ENCODE peak calls at places on chromosomes 2 and 18, in seven cellular contexts. M, P, X, W, T, G and C are unnamed samples.

GRCh38 chr2:64837925-64838641 is 151.1 kb upstream of the SLC1A4 start:
- DNase-seq in P (no peak), M (no peak), X (no peak), G (no peak), T (no peak), W (peak; percentile 71), C (no peak)

GRCh38 chr2:191693778-191694177 is 15.8 kb downstream of the NABP1 start:
- DNase-seq in P (no peak), M (no peak), G (no peak), X (no peak), W (no peak), T (no peak), C (no peak)

GRCh38 chr2:143686585-143687164 is 557.5 kb downstream of the ARHGAP15 start:
- DNase-seq in P (no peak), M (no peak), W (peak; percentile 36), T (peak; percentile 68), G (peak; percentile 20), X (no peak), C (peak; percentile 51)

GRCh38 chr2:212537311-212538155 is 1.1 kb downstream of the ERBB4 start:
- DNase-seq in X (no peak), W (peak; percentile 17), T (peak; percentile 36), G (no peak), P (no peak), M (peak; percentile 60), C (peak; percentile 30)

GRCh38 chr2:189783451-189783926 is 650 bp downstream of the ORMDL1 start:
- DNase-seq in G (no peak), X (no peak), T (peak; percentile 49), P (no peak), M (no peak), W (peak; percentile 47), C (peak; percentile 37)

GRCh38 chr2:110153416-110153815 is 37.8 kb upstream of the MALL start:
- DNase-seq in M (no peak), G (no peak), W (peak; percentile 71), T (no peak), X (no peak), P (no peak), C (no peak)

GRCh38 chr2:160222546-160223281 is 22.6 kb upstream of the ITGB6 start:
- DNase-seq in G (no peak), W (no peak), X (no peak), P (no peak), M (no peak), T (no peak), C (no peak)

GRCh38 chr2:158723921-158724802 is 71.0 kb upstream of the DAPL1 start:
- DNase-seq in P (peak; percentile 56), T (no peak), M (no peak), G (no peak), W (no peak), X (no peak), C (no peak)

GRCh38 chr2:43215673-43216255 is 10.6 kb downstream of the ZFP36L2 start:
- DNase-seq in X (no peak), M (no peak), P (no peak), W (no peak), G (no peak), T (no peak), C (no peak)

GRCh38 chr2:11234309-11234708 is 79.0 kb downstream of the SLC66A3 start:
- DNase-seq in W (no peak), P (no peak), M (no peak), G (no peak), X (no peak), T (peak; percentile 41), C (no peak)

GRCh38 chr2:234273887-234274584 is 222.8 kb downstream of the ARL4C start:
- DNase-seq in W (no peak), G (no peak), P (no peak), T (no peak), X (no peak), M (no peak), C (no peak)

GRCh38 chr2:207635468-207636200 is 10.4 kb upstream of the METTL21A start:
- DNase-seq in T (peak; percentile 12), G (no peak), X (no peak), P (no peak), M (no peak), W (peak; percentile 69), C (no peak)

GRCh38 chr18:77108001-77108692 is 24.4 kb downstream of the MBP start:
- DNase-seq in X (peak; percentile 87), M (peak; percentile 52), P (peak; percentile 55), G (peak; percentile 74), T (peak; percentile 90), W (peak; percentile 96), C (peak; percentile 62)

GRCh38 chr2:168120730-168121129 is 126.7 kb downstream of the STK39 start:
- DNase-seq in G (no peak), W (peak; percentile 16), X (no peak), P (no peak), M (no peak), T (no peak), C (no peak)

GRCh38 chr2:227921648-227922047 is 50.2 kb downstream of the DAW1 start:
- DNase-seq in G (no peak), T (no peak), X (no peak), P (no peak), M (no peak), W (no peak), C (no peak)

GRCh38 chr2:30778611-30779010 is 28.6 kb downstream of the CAPN13 start:
- DNase-seq in W (no peak), P (no peak), T (no peak), G (no peak), X (no peak), M (no peak), C (no peak)

DNA sequence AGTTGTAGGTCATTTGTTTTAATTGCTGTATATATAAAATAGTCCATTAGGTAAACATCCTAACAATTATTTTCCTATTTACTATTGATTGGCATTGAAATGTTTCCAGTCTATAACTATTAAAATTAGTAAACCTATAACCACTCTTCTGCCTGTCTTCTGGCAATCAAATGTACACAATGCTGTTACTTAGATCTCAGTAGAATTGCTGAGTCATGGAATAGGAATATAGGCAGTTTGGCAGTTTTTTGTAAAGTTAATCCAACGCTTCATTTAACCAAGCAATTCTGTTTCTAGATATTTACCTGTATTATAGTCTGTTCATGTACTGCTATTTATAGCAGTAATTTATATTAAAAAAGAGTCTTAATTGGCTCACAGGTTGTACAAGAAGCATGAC is 518.1 kb downstream of the DCDC2C start:
- DNase-seq in M (no peak), T (no peak), W (no peak), G (no peak), P (no peak), X (no peak), C (no peak)
- H3K4me3 ChIP-seq in M (no peak overlapping the region), T (no peak overlapping the region), W (no peak overlapping the region), G (no peak overlapping the region), P (no peak overlapping the region), X (no peak overlapping the region), C (no peak overlapping the region)

GRCh38 chr2:62789518-62789917 is 84.0 kb downstream of the EHBP1 start:
- DNase-seq in T (no peak), W (no peak), G (no peak), X (no peak), P (no peak), M (no peak), C (no peak)

GRCh38 chr2:62785810-62786593 is 80.5 kb downstream of the EHBP1 start:
- DNase-seq in G (no peak), M (no peak), W (peak; percentile 69), P (no peak), T (peak; percentile 62), X (no peak), C (no peak)

GRCh38 chr2:62789918-62790317 is 84.4 kb downstream of the EHBP1 start:
- DNase-seq in M (no peak), W (no peak), G (no peak), P (no peak), T (no peak), X (no peak), C (no peak)

GRCh38 chr2:62785216-62785615 is 79.7 kb downstream of the EHBP1 start:
- DNase-seq in X (no peak), T (no peak), G (no peak), M (no peak), P (no peak), W (peak; percentile 75), C (peak; percentile 49)

DNA sequence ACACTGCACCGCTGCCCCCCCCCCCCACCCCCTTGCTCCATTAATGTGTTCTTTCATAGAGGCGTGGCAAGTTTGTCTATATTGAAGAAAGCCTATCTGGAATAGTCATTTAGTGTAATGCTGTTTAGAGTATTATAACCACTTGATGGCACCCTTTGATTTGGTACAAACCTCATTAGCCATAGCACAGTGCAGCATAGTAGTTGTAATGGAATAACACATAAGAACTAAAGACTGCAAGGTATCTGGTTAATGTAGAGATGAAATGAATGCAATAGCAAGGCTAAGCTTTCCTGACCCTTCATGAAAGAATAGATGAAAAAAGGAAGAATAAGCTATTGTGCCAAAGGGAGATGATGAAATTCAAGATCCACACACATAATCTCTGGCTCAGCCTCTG is 81.9 kb downstream of the EHBP1 start:
- DNase-seq in X (no peak), G (no peak), P (no peak), W (peak; percentile 47), T (peak; percentile 74), M (no peak), C (peak; percentile 41)
- TF ChIP-seq CTCF in X (no peak), G (no peak), P (peak; percentile 24), W (peak; percentile 44), T (peak; percentile 37), M (peak; percentile 39), C (peak; percentile 16)

DNA sequence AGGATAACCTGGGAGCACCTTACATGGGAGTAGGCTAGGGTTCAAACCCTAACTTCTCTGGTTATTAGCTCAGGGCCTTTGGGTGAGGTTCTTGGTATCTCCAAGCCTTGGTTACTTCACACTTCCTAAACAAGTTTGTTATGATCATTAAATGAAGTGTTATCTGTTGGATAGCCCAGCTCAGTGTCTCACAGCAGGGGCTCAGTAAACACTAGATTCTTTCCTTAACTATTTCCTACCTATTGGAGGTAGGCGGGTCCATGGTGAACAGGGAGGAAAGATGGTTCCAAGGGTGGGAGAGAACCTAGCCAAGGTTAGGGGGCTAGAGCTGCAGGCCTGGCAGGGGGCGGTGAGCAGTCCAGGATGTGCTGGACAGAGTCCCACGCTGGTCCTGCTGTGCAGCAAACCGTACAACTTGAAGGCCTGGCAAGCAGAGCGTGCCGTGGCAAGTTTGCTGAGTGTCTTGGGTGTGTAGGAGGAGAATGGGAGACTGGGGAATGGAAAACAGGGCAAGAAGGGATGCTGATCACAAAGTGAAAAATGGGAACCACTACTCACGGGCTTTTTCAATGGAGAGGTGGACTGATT is 259.1 kb downstream of the PRKCE start:
- DNase-seq in P (no peak), G (no peak), W (no peak), M (peak; percentile 68), T (no peak), X (no peak), C (no peak)
- H3K4me3 ChIP-seq in P (no peak overlapping the region), G (no peak overlapping the region), W (no peak overlapping the region), M (no peak overlapping the region), T (no peak overlapping the region), X (no peak overlapping the region), C (no peak overlapping the region)

GRCh38 chr18:56709463-56709862 is 58.3 kb downstream of the WDR7 start:
- DNase-seq in P (no peak), X (no peak), W (peak; percentile 90), G (no peak), T (peak; percentile 72), M (no peak), C (peak; percentile 78)
- TF ChIP-seq CTCF in P (no peak), X (no peak), W (peak; percentile 28), G (peak; percentile 10), T (peak; percentile 21), M (no peak), C (peak; percentile 20)